ENCODE peak calls at places on chromosome 22, in four cellular contexts. S is neuronal stem cell, X is mesenchymal stem cell, I is HCT116. B is an unnamed sample.
A peak's percentile ranks its signal among the peaks of the same experiment; 100 is the strongest.

GRCh38 chr22:22061085-22062077 is 78.8 kb upstream of the TOP3B start:
- DNase-seq in S (no peak), X (peak; percentile 39), I (peak; percentile 8), B (no peak)

GRCh38 chr22:25045176-25045575 is 92.7 kb downstream of the KIAA1671 start:
- DNase-seq in S (no peak), X (no peak), I (no peak), B (no peak)

GRCh38 chr22:32175751-32176644 is 16.9 kb upstream of the C22orf42 start:
- DNase-seq in S (peak; percentile 44), X (no peak), I (no peak), B (peak; percentile 69)

GRCh38 chr22:47053013-47053864 is 290.8 kb downstream of the TBC1D22A start:
- DNase-seq in S (no peak), X (no peak), I (no peak), B (no peak)

GRCh38 chr22:22712666-22713365 is 68.4 kb downstream of the GGTLC2 start:
- DNase-seq in S (no peak), X (no peak), I (no peak), B (no peak)

GRCh38 chr22:37202001-37202555 is 10.2 kb downstream of the SSTR3 start:
- DNase-seq in S (no peak), X (no peak), I (no peak), B (no peak)

GRCh38 chr22:30261134-30261533 is 5.5 kb downstream of the OSM start:
- DNase-seq in S (no peak), X (peak; percentile 57), I (no peak), B (no peak)

GRCh38 chr22:48531108-48531507 is 1296.6 kb downstream of the BRD1 start:
- DNase-seq in S (no peak), X (no peak), I (no peak), B (no peak)

GRCh38 chr22:50121202-50121740 is 31.5 kb downstream of the MOV10L1 start:
- DNase-seq in S (no peak), X (no peak), I (no peak), B (no peak)

GRCh38 chr22:17265649-17266248 is 46.5 kb upstream of the ADA2 start:
- DNase-seq in S (no peak), X (no peak), I (no peak), B (no peak)

GRCh38 chr22:22827187-22827948 is 60.2 kb upstream of the IGLL5 start:
- DNase-seq in S (no peak), X (no peak), I (no peak), B (no peak)

GRCh38 chr22:30485362-30485988 is 13.7 kb upstream of the SEC14L3 start:
- DNase-seq in S (peak; percentile 53), X (peak; percentile 50), I (peak; percentile 28), B (peak; percentile 82)

GRCh38 chr22:43012390-43012789 is 2.6 kb downstream of the PACSIN2 start:
- DNase-seq in S (no peak), X (no peak), I (no peak), B (no peak)

GRCh38 chr22:37244922-37245722 is 1.1 kb upstream of the RAC2 start:
- DNase-seq in S (no peak), X (no peak), I (no peak), B (no peak)

GRCh38 chr22:29018293-29019189 is 43.1 kb downstream of the C22orf31 start:
- DNase-seq in S (no peak), X (no peak), I (no peak), B (no peak)

GRCh38 chr22:48835857-48836672 is 991.6 kb downstream of the BRD1 start:
- DNase-seq in S (no peak), X (no peak), I (no peak), B (no peak)

GRCh38 chr22:30186535-30186934 is 60.0 kb downstream of the LIF start:
- DNase-seq in S (no peak), X (no peak), I (no peak), B (no peak)

GRCh38 chr22:22773979-22774738 is 113.5 kb upstream of the IGLL5 start:
- DNase-seq in S (no peak), X (no peak), I (no peak), B (no peak)

GRCh38 chr22:43094085-43094484 is 4.9 kb upstream of the TTLL1 start:
- DNase-seq in S (no peak), X (no peak), I (no peak), B (peak; percentile 57)

GRCh38 chr22:47899894-47900293 is 1137.4 kb downstream of the TBC1D22A start:
- DNase-seq in S (no peak), X (no peak), I (no peak), B (no peak)

GRCh38 chr22:49728566-49729271 is 99.0 kb downstream of the BRD1 start:
- DNase-seq in S (no peak), X (no peak), I (no peak), B (no peak)

GRCh38 chr22:17964647-17965046 is 59.7 kb downstream of the MICAL3 start:
- DNase-seq in S (no peak), X (no peak), I (no peak), B (no peak)

GRCh38 chr22:50148991-50149721 is 21.4 kb upstream of the PANX2 start:
- DNase-seq in S (peak; percentile 55), X (peak; percentile 60), I (peak; percentile 61), B (peak; percentile 79)

GRCh38 chr22:29216011-29216872 is 10.5 kb downstream of the EMID1 start:
- DNase-seq in S (no peak), X (no peak), I (no peak), B (no peak)

GRCh38 chr22:50414476-50415248 is 60.2 kb downstream of the SBF1 start:
- DNase-seq in S (no peak), X (no peak), I (no peak), B (no peak)

GRCh38 chr22:49303781-49304461 is 523.8 kb downstream of the BRD1 start:
- DNase-seq in S (no peak), X (no peak), I (no peak), B (peak; percentile 19)

GRCh38 chr22:23073506-23074229 is 3.3 kb downstream of the GNAZ start:
- DNase-seq in S (no peak), X (no peak), I (no peak), B (no peak)

GRCh38 chr22:42202669-42203068 is 67.8 kb downstream of the TCF20 start:
- DNase-seq in S (no peak), X (peak; percentile 53), I (no peak), B (no peak)

GRCh38 chr22:44091751-44092150 is 67.6 kb downstream of the PARVB start:
- DNase-seq in S (no peak), X (no peak), I (no peak), B (no peak)

GRCh38 chr22:47190276-47190956 is 428.0 kb downstream of the TBC1D22A start:
- DNase-seq in S (no peak), X (no peak), I (no peak), B (peak; percentile 23)

DNA sequence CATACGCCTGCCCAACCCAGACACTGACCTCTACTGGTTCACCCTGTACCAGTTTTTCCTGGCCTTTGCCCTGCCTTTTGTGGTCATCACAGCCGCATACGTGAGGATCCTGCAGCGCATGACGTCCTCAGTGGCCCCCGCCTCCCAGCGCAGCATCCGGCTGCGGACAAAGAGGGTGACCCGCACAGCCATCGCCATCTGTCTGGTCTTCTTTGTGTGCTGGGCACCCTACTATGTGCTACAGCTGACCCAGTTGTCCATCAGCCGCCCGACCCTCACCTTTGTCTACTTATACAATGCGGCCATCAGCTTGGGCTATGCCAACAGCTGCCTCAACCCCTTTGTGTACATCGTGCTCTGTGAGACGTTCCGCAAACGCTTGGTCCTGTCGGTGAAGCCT is 2.2 kb downstream of the MCHR1 start:
- DNase-seq in S (no peak), X (no peak), I (no peak), B (no peak)
- H2AFZ ChIP-seq in S (no peak overlapping the region), X (no peak overlapping the region), I (no peak overlapping the region), B (no peak overlapping the region)

GRCh38 chr22:45537734-45538181 is 35.1 kb downstream of the FBLN1 start:
- DNase-seq in S (no peak), X (no peak), I (no peak), B (no peak)

GRCh38 chr22:45541580-45541979 is 38.9 kb downstream of the FBLN1 start:
- DNase-seq in S (no peak), X (no peak), I (no peak), B (no peak)

GRCh38 chr22:45540122-45540521 is 37.4 kb downstream of the FBLN1 start:
- DNase-seq in S (no peak), X (peak; percentile 48), I (no peak), B (no peak)

GRCh38 chr22:45535400-45535799 is 32.7 kb downstream of the FBLN1 start:
- DNase-seq in S (no peak), X (no peak), I (no peak), B (no peak)

GRCh38 chr22:45538284-45538683 is 35.6 kb downstream of the FBLN1 start:
- DNase-seq in S (no peak), X (no peak), I (no peak), B (no peak)
- H2AFZ ChIP-seq in S (no peak overlapping the region), X (no peak overlapping the region), I (no peak overlapping the region), B (no peak overlapping the region)

DNA sequence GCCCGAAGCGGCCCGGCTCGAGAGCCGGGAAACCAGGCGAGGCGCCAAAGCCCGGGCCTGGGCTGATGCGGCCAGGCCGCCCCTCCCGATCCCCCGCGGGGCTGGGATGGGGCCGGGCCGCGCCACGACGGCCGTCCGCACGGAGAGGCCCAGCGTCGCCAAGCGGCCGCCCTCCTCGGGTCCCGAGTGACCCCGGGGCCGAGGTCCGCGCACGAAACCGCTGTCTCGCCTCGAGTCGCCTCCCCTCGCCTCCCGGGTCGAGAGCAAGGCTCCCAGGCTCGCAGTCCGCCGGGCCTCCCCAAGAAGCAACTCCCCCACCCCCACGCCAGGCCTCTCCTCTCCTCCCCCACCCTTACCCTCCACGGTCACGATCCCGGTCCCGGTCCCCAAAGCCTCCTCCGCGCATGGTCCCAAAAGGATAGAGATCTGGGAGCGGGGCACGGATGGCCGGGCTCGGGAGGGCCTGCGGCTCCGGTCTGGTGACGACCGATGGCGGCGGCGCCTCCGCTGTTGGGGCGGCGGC is 455 bp downstream of the DDX17 start:
- DNase-seq in S (no peak), X (peak; percentile 72), I (no peak), B (no peak)
- H2AFZ ChIP-seq in S (peak overlapping the region; percentile 87), X (no peak overlapping the region), I (no peak overlapping the region), B (no peak overlapping the region)

GRCh38 chr22:35330258-35330861 is 30.7 kb downstream of the TOM1 start:
- DNase-seq in S (no peak), X (peak; percentile 94), I (no peak), B (no peak)
- H2AFZ ChIP-seq in S (no peak overlapping the region), X (no peak overlapping the region), I (no peak overlapping the region), B (no peak overlapping the region)

GRCh38 chr22:20938272-20938671 is 21.1 kb downstream of the CRKL start:
- DNase-seq in S (no peak), X (no peak), I (no peak), B (no peak)

GRCh38 chr22:20940904-20941385 is 23.7 kb downstream of the CRKL start:
- DNase-seq in S (no peak), X (no peak), I (no peak), B (no peak)

GRCh38 chr22:20937794-20938148 is 20.6 kb downstream of the CRKL start:
- DNase-seq in S (no peak), X (no peak), I (no peak), B (no peak)

GRCh38 chr22:20943104-20943933 is 23.7 kb upstream of the AIFM3 start:
- DNase-seq in S (no peak), X (no peak), I (no peak), B (no peak)

DNA sequence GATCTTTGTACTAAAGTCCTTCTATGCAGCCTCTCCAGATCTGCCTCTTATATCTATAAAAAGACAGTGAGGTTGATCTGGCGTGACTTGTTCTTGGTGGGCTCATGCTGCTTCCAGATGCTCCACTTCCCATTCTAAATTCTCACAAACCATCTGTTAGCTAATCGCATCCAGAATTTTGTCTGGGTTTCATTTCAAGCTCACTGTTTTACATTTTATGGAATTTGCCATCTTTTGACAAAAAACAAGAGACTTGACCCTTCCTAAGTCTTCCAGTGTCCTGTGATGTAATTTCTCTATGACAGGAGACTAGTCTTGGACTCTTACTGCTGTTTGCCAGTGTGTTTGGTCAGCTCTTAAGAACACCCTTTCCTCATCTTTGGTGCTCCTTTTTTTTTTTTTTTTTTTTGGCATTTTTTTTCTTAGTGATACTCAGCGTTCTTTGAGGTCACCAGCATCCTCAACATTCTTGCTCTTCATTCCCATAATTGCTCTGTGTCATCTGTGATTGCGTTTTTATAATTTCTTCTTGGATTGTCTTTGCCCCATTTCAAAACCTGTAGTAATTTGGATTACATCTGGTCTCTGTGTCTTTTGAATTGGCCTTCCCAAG is 23.1 kb downstream of the CRKL start:
- DNase-seq in S (no peak), X (no peak), I (no peak), B (no peak)
- H2AFZ ChIP-seq in S (no peak overlapping the region), X (no peak overlapping the region), I (no peak overlapping the region), B (no peak overlapping the region)

B was measured in H9.